ENCODE peak calls at places on chromosomes 16 and 17, in five cellular contexts. L is A549; U is NCI-H748 treated with DMSO at 0.1 percent for 48 hours; B is psoas muscle; P is CD8-positive, alpha-beta memory T cell. X is an unnamed sample.

GRCh38 chr17:45334231-45334630 is 17.4 kb upstream of the MAP3K14 start:
- DNase-seq in U (peak), B (no peak), P (no peak), L (no peak), X (peak)

GRCh38 chr17:73261952-73262675 is 434 bp upstream of the CPSF4L start:
- DNase-seq in L (no peak), B (peak), P (no peak), U (no peak), X (no peak)

GRCh38 chr17:61338000-61338864 is 61.4 kb upstream of the TBX2 start:
- DNase-seq in U (no peak), L (peak), P (no peak), B (no peak), X (peak)

GRCh38 chr16:73050115-73051099 is 2.5 kb upstream of the ZFHX3 start:
- DNase-seq in L (no peak), B (no peak), U (no peak), P (no peak), X (no peak)

GRCh38 chr17:39014044-39014794 is 47.0 kb upstream of the FBXO47 start:
- DNase-seq in P (no peak), L (peak), B (no peak), U (no peak), X (peak)

GRCh38 chr17:77479817-77480508 is 339.2 kb downstream of the SEC14L1 start:
- DNase-seq in B (no peak), P (no peak), L (no peak), U (no peak), X (no peak)

GRCh38 chr17:40538019-40538935 is 27.0 kb downstream of the CCR7 start:
- DNase-seq in B (peak), L (no peak), P (no peak), U (no peak), X (no peak)

GRCh38 chr16:89244754-89245153 is 27.3 kb downstream of the ZNF778 start:
- DNase-seq in L (no peak), U (no peak), B (no peak), P (no peak), X (no peak)

GRCh38 chr17:50079334-50080095 is 15.6 kb upstream of the PDK2 start:
- DNase-seq in P (no peak), B (peak), U (no peak), L (peak), X (no peak)

GRCh38 chr17:6677158-6677831 is 25.7 kb downstream of the C17orf100 start:
- DNase-seq in B (no peak), L (no peak), U (no peak), P (no peak), X (no peak)

GRCh38 chr17:77746901-77747620 is 211.4 kb upstream of the TNRC6C start:
- DNase-seq in L (no peak), B (no peak), P (no peak), U (no peak), X (no peak)

GRCh38 chr16:49596699-49597291 is 223.2 kb downstream of the C16orf78 start:
- DNase-seq in B (peak), L (no peak), U (no peak), P (no peak), X (no peak)

GRCh38 chr16:88359008-88359407 is 23.8 kb upstream of the ZNF469 start:
- DNase-seq in U (no peak), L (no peak), B (peak), P (no peak), X (no peak)

GRCh38 chr17:30558313-30559195 is 81.3 kb downstream of the GOSR1 start:
- DNase-seq in P (no peak), U (no peak), B (no peak), L (no peak), X (no peak)

GRCh38 chr16:4261557-4262172 is 11.2 kb downstream of the TFAP4 start:
- DNase-seq in U (no peak), L (peak), P (peak), B (peak), X (no peak)

GRCh38 chr17:8939496-8940334 is 25.8 kb downstream of the PIK3R5 start:
- DNase-seq in U (no peak), B (no peak), L (no peak), P (peak), X (no peak)

GRCh38 chr16:31149894-31150890 is at the start of gene PRSS36:
- DNase-seq in P (no peak), B (no peak), L (no peak), U (no peak), X (no peak)

GRCh38 chr17:49388290-49388640 is 26.2 kb upstream of the ZNF652 start:
- DNase-seq in U (no peak), B (no peak), P (peak), L (no peak), X (no peak)

GRCh38 chr17:28041844-28042656 is 427 bp upstream of the NLK start:
- DNase-seq in B (no peak), U (peak), L (no peak), P (no peak), X (no peak)

GRCh38 chr16:72162105-72162680 is 9.8 kb downstream of the PMFBP1 start:
- DNase-seq in L (no peak), B (no peak), P (no peak), U (no peak), X (no peak)

GRCh38 chr17:80950466-80951120 is 41.0 kb upstream of the CHMP6 start:
- DNase-seq in L (no peak), U (no peak), B (peak), P (no peak), X (no peak)

GRCh38 chr16:85422374-85423185 is 190.5 kb upstream of the GSE1 start:
- DNase-seq in B (peak), L (peak), U (peak), P (no peak), X (peak)

GRCh38 chr16:85182286-85182685 is 70.0 kb upstream of the CIBAR2 start:
- DNase-seq in L (no peak), B (peak), U (no peak), P (no peak), X (no peak)